ENCODE peak calls at places on chromosome 19, in six cellular contexts. B, S, R, D, E and C are unnamed samples.

GRCh38 chr19:43595999-43596841 is at the start of the genes IRGQ and ZNF576:
- DNase-seq in E (peak; percentile 100), R (peak; percentile 99), B (peak; percentile 100), S (peak; percentile 100), D (peak; percentile 99), C (peak; percentile 100)

GRCh38 chr19:51688665-51689571 is 4.2 kb upstream of the SPACA6 start:
- DNase-seq in E (peak; percentile 82), B (peak; percentile 96), D (peak; percentile 94), S (peak; percentile 99), R (peak; percentile 95), C (peak; percentile 98)

GRCh38 chr19:18855647-18856384 is 24.1 kb downstream of the UPF1 start:
- DNase-seq in B (no peak), S (no peak), D (no peak), E (no peak), R (no peak), C (no peak)

GRCh38 chr19:33071887-33072286 is 7.2 kb upstream of the RHPN2 start:
- DNase-seq in S (no peak), B (no peak), D (peak; percentile 37), R (no peak), E (peak; percentile 65), C (no peak)

GRCh38 chr19:54448774-54449700 is at the start of gene LENG8:
- DNase-seq in E (peak; percentile 99), D (peak; percentile 97), S (peak; percentile 99), R (peak; percentile 99), B (peak; percentile 97), C (peak; percentile 99)

GRCh38 chr19:44452367-44452766 is 4.1 kb upstream of the ZNF229 start:
- DNase-seq in B (no peak), D (no peak), R (no peak), S (no peak), E (no peak), C (no peak)

GRCh38 chr19:30449191-30449590 is 77.0 kb downstream of the ZNF536 start:
- DNase-seq in D (no peak), B (no peak), R (no peak), E (no peak), S (no peak), C (no peak)

GRCh38 chr19:41323023-41323422 is 13.1 kb downstream of the CCDC97 start:
- DNase-seq in E (no peak), B (peak; percentile 76), R (peak; percentile 92), D (no peak), S (peak; percentile 81), C (no peak)

GRCh38 chr19:52391135-52391534 is 6.5 kb upstream of the ZNF528 start:
- DNase-seq in B (no peak), E (no peak), S (no peak), R (no peak), D (no peak), C (no peak)

GRCh38 chr19:30153326-30154210 is 211.5 kb downstream of the URI1 start:
- DNase-seq in E (no peak), D (no peak), S (no peak), B (no peak), R (no peak), C (peak; percentile 25)

GRCh38 chr19:33546656-33547055 is 25.1 kb upstream of the PEPD start:
- DNase-seq in B (no peak), D (no peak), S (no peak), R (no peak), E (no peak), C (no peak)

GRCh38 chr19:34985249-34986022 is 14.7 kb upstream of the GRAMD1A start:
- DNase-seq in B (no peak), S (peak; percentile 88), D (no peak), R (peak; percentile 24), E (peak; percentile 64), C (peak; percentile 78)

GRCh38 chr19:7772752-7773291 is 9.8 kb downstream of the CLEC4M start:
- DNase-seq in B (no peak), E (peak; percentile 57), D (peak; percentile 76), S (peak; percentile 80), R (no peak), C (no peak)

GRCh38 chr19:18479964-18480723 is 41.7 kb downstream of the ELL start:
- DNase-seq in D (no peak), E (peak; percentile 80), B (peak; percentile 83), S (peak; percentile 80), R (peak; percentile 64), C (peak; percentile 88)

GRCh38 chr19:12952488-12953455 is 4.3 kb downstream of the GADD45GIP1 start:
- DNase-seq in S (peak; percentile 77), D (no peak), B (no peak), R (peak; percentile 88), E (no peak), C (peak; percentile 87)

GRCh38 chr19:14091086-14091884 is 734 bp upstream of the SAMD1 start:
- DNase-seq in R (peak; percentile 64), S (peak; percentile 58), E (peak; percentile 72), D (peak; percentile 48), B (peak; percentile 80), C (peak; percentile 93)

GRCh38 chr19:34141036-34141435 is 31.3 kb upstream of the LSM14A start:
- DNase-seq in R (no peak), B (no peak), D (no peak), S (no peak), E (no peak), C (no peak)

GRCh38 chr19:3653865-3654513 is 27.4 kb upstream of the CACTIN start:
- DNase-seq in B (no peak), D (no peak), S (no peak), R (no peak), E (no peak), C (no peak)

GRCh38 chr19:12034196-12034595 is 1.3 kb downstream of the ZNF433 start:
- DNase-seq in E (no peak), S (no peak), B (no peak), R (no peak), D (no peak), C (no peak)

GRCh38 chr19:22545751-22546150 is 88.4 kb upstream of the ZNF492 start:
- DNase-seq in E (no peak), B (peak; percentile 65), R (no peak), S (peak; percentile 1), D (peak; percentile 5), C (no peak)

GRCh38 chr19:40716031-40716654 is 543 bp downstream of the COQ8B start:
- DNase-seq in D (peak; percentile 98), R (peak; percentile 95), E (peak; percentile 58), B (no peak), S (no peak), C (peak; percentile 83)

GRCh38 chr19:11942843-11943108 is 17.9 kb downstream of the ZNF700 start:
- DNase-seq in E (no peak), R (no peak), D (no peak), B (no peak), S (no peak), C (no peak)

GRCh38 chr19:7637374-7638256 is 705 bp downstream of the STXBP2 start:
- DNase-seq in R (no peak), S (peak; percentile 57), D (peak; percentile 8), B (no peak), E (peak; percentile 74), C (peak; percentile 73)

GRCh38 chr19:806815-807421 is 9.7 kb downstream of the PTBP1 start:
- DNase-seq in D (no peak), S (no peak), R (no peak), B (no peak), E (no peak), C (no peak)

GRCh38 chr19:35133826-35134225 is 1.0 kb downstream of the LGI4 start:
- DNase-seq in B (no peak), S (no peak), E (no peak), R (no peak), D (no peak), C (no peak)

GRCh38 chr19:31930401-31930800 is 415.0 kb upstream of the ZNF507 start:
- DNase-seq in B (no peak), D (no peak), R (no peak), S (no peak), E (no peak), C (no peak)

GRCh38 chr19:36605101-36605838 is at the start of gene ZNF382:
- DNase-seq in E (peak; percentile 84), B (peak; percentile 64), D (peak; percentile 51), S (peak; percentile 77), R (peak; percentile 41), C (peak; percentile 88)

GRCh38 chr19:10858204-10858828 is 10.1 kb downstream of the C19orf38 start:
- DNase-seq in D (no peak), S (peak; percentile 46), B (no peak), R (no peak), E (no peak), C (no peak)

GRCh38 chr19:2615782-2616181 is 86.7 kb downstream of the GNG7 start:
- DNase-seq in D (no peak), S (no peak), R (no peak), B (no peak), E (no peak), C (peak; percentile 46)
- H3K4me1 ChIP-seq in D (peaks cover 21% of the 10 kb centered on the region), S (no peaks in the 10 kb centered on the region), R (peaks cover 3% of the 10 kb centered on the region), B (no peaks in the 10 kb centered on the region), E (peaks cover 8% of the 10 kb centered on the region), C (no peaks in the 10 kb centered on the region)

GRCh38 chr19:49832556-49832955 is 14.5 kb downstream of the MED25 start:
- DNase-seq in E (no peak), R (no peak), S (no peak), D (no peak), B (no peak), C (no peak)
- H3K27ac ChIP-seq in E (no peak overlapping the region), R (no peak overlapping the region), S (no peak overlapping the region), D (no peak overlapping the region), B (no peak overlapping the region), C (no peak overlapping the region)

GRCh38 chr19:6271721-6272410 is 7.9 kb downstream of the MLLT1 start:
- DNase-seq in E (peak; percentile 72), B (peak; percentile 94), D (no peak), R (peak; percentile 74), S (peak; percentile 91), C (peak; percentile 93)

GRCh38 chr19:6273701-6274601 is 5.8 kb downstream of the MLLT1 start:
- DNase-seq in S (peak; percentile 92), E (peak; percentile 74), D (peak; percentile 83), B (peak; percentile 77), R (peak; percentile 88), C (peak; percentile 95)

GRCh38 chr19:6272913-6273600 is 6.7 kb downstream of the MLLT1 start:
- DNase-seq in B (peak; percentile 23), R (no peak), E (peak; percentile 41), S (no peak), D (no peak), C (no peak)

GRCh38 chr19:6271251-6271650 is 8.5 kb downstream of the MLLT1 start:
- DNase-seq in R (peak; percentile 43), S (no peak), B (peak; percentile 26), E (peak; percentile 22), D (no peak), C (no peak)

GRCh38 chr19:6272411-6272791 is 7.4 kb downstream of the MLLT1 start:
- DNase-seq in B (peak; percentile 35), S (no peak), D (no peak), R (no peak), E (no peak), C (no peak)
- H3K4me3 ChIP-seq in B (peak overlapping the region; percentile 33), S (no peak overlapping the region), D (no peak overlapping the region), R (no peak overlapping the region), E (no peak overlapping the region), C (no peak overlapping the region)

GRCh38 chr19:46862504-46862835 is 1.7 kb downstream of the ARHGAP35 start:
- DNase-seq in R (no peak), S (no peak), D (no peak), E (no peak), B (no peak), C (no peak)
- H3K4me1 ChIP-seq in R (peaks cover 20% of the 10 kb centered on the region), S (peaks cover 31% of the 10 kb centered on the region), D (peaks cover 33% of the 10 kb centered on the region), E (peaks cover 65% of the 10 kb centered on the region), B (no peaks in the 10 kb centered on the region), C (peaks cover 5% of the 10 kb centered on the region)